ENCODE peak calls at places on chromosomes 12 and 14, in eight cellular contexts. E is epithelial cell of prostate; B is amygdala; K is astrocyte of the cerebellum; X is activated T-helper 1 cell treated with anti-CD3 and anti-CD28 coated beads, Interleukin-12 subunit alpha, Interleukin-12 subunit beta, Interleukin-2, Interleukin-4 antibody, amounts not matched to agents 30 ng/mL and 10 ng/mL and 1 ng/mL, durations not matched to agents 14 hours and 24 hours and 36 hours; A is stromal cell of bone marrow; C is GM10248; V is effector CD4-positive, alpha-beta T cell. I is an unnamed sample.

GRCh38 chr14:49796025-49796424 is 28.1 kb downstream of the KLHDC2 start:
- DNase-seq in A (no peak), K (no peak), X (no peak), E (no peak), B (no peak), C (no peak), V (no peak), I (no peak)

GRCh38 chr12:34625116-34625515 is 602.8 kb downstream of the ALG10 start:
- DNase-seq in K (no peak), V (no peak), E (no peak), B (no peak), C (no peak), A (no peak), X (no peak), I (no peak)

GRCh38 chr12:76927170-76927784 is 48.5 kb upstream of the CSRP2 start:
- DNase-seq in B (no peak), E (no peak), V (no peak), K (no peak), A (peak; percentile 24), X (no peak), C (peak; percentile 44), I (no peak)

GRCh38 chr14:51328089-51328941 is 88.3 kb downstream of the TMX1 start:
- DNase-seq in K (peak; percentile 62), A (peak; percentile 55), X (peak; percentile 1), B (no peak), E (peak; percentile 18), C (no peak), V (no peak), I (no peak)

GRCh38 chr14:101405171-101405883 is 156.0 kb upstream of the DIO3 start:
- DNase-seq in B (no peak), A (peak; percentile 10), X (no peak), C (no peak), K (no peak), E (no peak), V (no peak), I (no peak)

GRCh38 chr12:14896477-14897184 is 11.0 kb upstream of the MGP start:
- DNase-seq in A (no peak), C (no peak), E (no peak), X (no peak), V (no peak), B (no peak), K (peak; percentile 26), I (no peak)

GRCh38 chr12:6280053-6280469 is 30.4 kb upstream of the PLEKHG6 start:
- DNase-seq in V (no peak), C (no peak), E (no peak), A (peak; percentile 88), K (peak; percentile 76), B (no peak), X (no peak), I (no peak)

GRCh38 chr12:23217158-23217557 is 592.2 kb downstream of the ETNK1 start:
- DNase-seq in V (no peak), K (no peak), B (no peak), E (no peak), X (no peak), C (no peak), A (no peak), I (no peak)

GRCh38 chr14:41718477-41719166 is 111.9 kb downstream of the LRFN5 start:
- DNase-seq in V (no peak), A (no peak), X (no peak), E (no peak), C (no peak), B (no peak), K (no peak), I (no peak)

GRCh38 chr12:96889273-96889933 is 17.7 kb upstream of the NEDD1 start:
- DNase-seq in X (no peak), E (peak; percentile 58), C (no peak), K (peak; percentile 40), V (no peak), A (no peak), B (no peak), I (no peak)

GRCh38 chr12:58602736-58603135 is 317.6 kb downstream of the LRIG3 start:
- DNase-seq in E (no peak), A (no peak), X (no peak), K (no peak), V (no peak), B (no peak), C (no peak), I (no peak)

GRCh38 chr14:30849354-30849753 is 25.0 kb upstream of the COCH start:
- DNase-seq in E (no peak), V (no peak), C (peak; percentile 57), K (no peak), B (no peak), A (no peak), X (no peak), I (no peak)

GRCh38 chr14:21106191-21106505 is 5.3 kb downstream of the TMEM253 start:
- DNase-seq in A (no peak), B (no peak), K (no peak), C (no peak), E (no peak), V (no peak), X (no peak), I (no peak)

GRCh38 chr12:22447223-22447622 is 97.1 kb downstream of the C2CD5 start:
- DNase-seq in E (no peak), X (no peak), V (no peak), K (no peak), A (no peak), C (no peak), B (no peak), I (no peak)

GRCh38 chr12:34407813-34408212 is 385.5 kb downstream of the ALG10 start:
- DNase-seq in E (no peak), A (no peak), B (no peak), K (no peak), X (no peak), V (no peak), C (no peak), I (no peak)

GRCh38 chr14:61965030-61965745 is 203.0 kb downstream of the SNAPC1 start:
- DNase-seq in A (peak; percentile 25), X (no peak), K (peak; percentile 27), C (no peak), B (no peak), V (no peak), E (peak; percentile 89), I (no peak)

GRCh38 chr12:47021298-47021697 is 58.1 kb upstream of the PCED1B start:
- DNase-seq in A (peak; percentile 65), X (no peak), C (peak; percentile 27), B (no peak), V (peak; percentile 10), E (peak; percentile 77), K (peak; percentile 78), I (no peak)

GRCh38 chr14:73576391-73576790 is 7.4 kb downstream of the ACOT2 start:
- DNase-seq in B (no peak), C (no peak), E (peak; percentile 51), X (no peak), K (no peak), V (no peak), A (no peak), I (no peak)

GRCh38 chr14:68628605-68629310 is 164.1 kb downstream of the ZFP36L1 start:
- DNase-seq in B (no peak), K (no peak), V (no peak), C (no peak), X (no peak), A (no peak), E (peak; percentile 12), I (no peak)

GRCh38 chr14:95537298-95538089 is 2.6 kb downstream of the GLRX5 start:
- DNase-seq in B (no peak), K (no peak), A (no peak), E (no peak), V (no peak), X (no peak), C (no peak), I (no peak)

GRCh38 chr12:28222081-28222700 is 31.9 kb downstream of the CCDC91 start:
- DNase-seq in B (no peak), V (peak; percentile 10), K (no peak), X (peak; percentile 30), A (no peak), C (no peak), E (no peak), I (peak; percentile 77)

GRCh38 chr14:99936738-99937474 is 128.3 kb upstream of the EVL start:
- DNase-seq in E (no peak), A (no peak), K (no peak), B (no peak), V (no peak), C (peak; percentile 66), X (no peak), I (no peak)

GRCh38 chr14:61578745-61579144 is 116.6 kb upstream of the HIF1A start:
- DNase-seq in C (no peak), E (no peak), B (no peak), K (no peak), V (no peak), A (no peak), X (no peak), I (no peak)

I was measured in stimulated activated effector memory CD8-positive, alpha-beta T cell treated with anti-CD3 and anti-CD28 coated beads, Interleukin-12 subunit alpha, Interleukin-12 subunit beta, amount 100 ng/mL, for 72 hours.